ENCODE peak calls at places on chromosomes 4 and X, in ten cellular contexts. R is suprapubic skin, K is aorta, X is uterus, V is IMR-90, G is AG04450, L is mammary epithelial cell, O is right cardiac atrium, F is OCI-LY7, T is substantia nigra. I is an unnamed sample.

GRCh38 chr4:14920237-14920636 is 82.0 kb upstream of the CPEB2 start:
- DNase-seq in R (no peak), K (no peak), X (no peak), V (no peak), G (no peak), L (no peak), O (no peak), F (no peak), T (no peak), I (no peak)

GRCh38 chr4:178632415-178632814 is 1190.2 kb upstream of the AGA start:
- DNase-seq in R (no peak), K (no peak), X (no peak), V (no peak), G (no peak), L (no peak), O (no peak), F (no peak), T (no peak), I (no peak)

GRCh38 chr4:186485621-186486062 is 69.7 kb downstream of the MTNR1A start:
- DNase-seq in R (no peak), K (peak), X (peak), V (peak), G (no peak), L (peak), O (peak), F (no peak), T (peak), I (no peak)

GRCh38 chr4:11608992-11609391 is 180.3 kb upstream of the HS3ST1 start:
- DNase-seq in R (no peak), K (no peak), X (no peak), V (no peak), G (no peak), L (no peak), O (no peak), F (no peak), T (no peak), I (no peak)

GRCh38 chr4:17561195-17561909 is 15.6 kb upstream of the LAP3 start:
- DNase-seq in R (no peak), K (no peak), X (no peak), V (peak), G (no peak), L (peak), O (no peak), F (no peak), T (no peak), I (no peak)

GRCh38 chrX:16826207-16826606 is 39.9 kb downstream of the TXLNG start:
- DNase-seq in R (no peak), K (no peak), X (no peak), V (peak), G (no peak), L (peak), O (no peak), F (peak), T (no peak), I (no peak)

GRCh38 chrX:47513697-47514085 is 30.7 kb upstream of the ZNF41 start:
- DNase-seq in R (no peak), K (no peak), X (no peak), V (no peak), G (no peak), L (no peak), O (no peak), F (no peak), T (no peak), I (no peak)

GRCh38 chr4:86472377-86473019 is 112.6 kb upstream of the MAPK10 start:
- DNase-seq in R (no peak), K (no peak), X (no peak), V (no peak), G (no peak), L (no peak), O (no peak), F (no peak), T (no peak), I (no peak)

GRCh38 chr4:124090007-124090406 is 622.5 kb downstream of the ANKRD50 start:
- DNase-seq in R (no peak), K (no peak), X (no peak), V (no peak), G (no peak), L (no peak), O (peak), F (no peak), T (no peak), I (peak)

GRCh38 chr4:82745173-82745842 is 53.3 kb downstream of the SCD5 start:
- DNase-seq in R (no peak), K (no peak), X (no peak), V (peak), G (no peak), L (peak), O (no peak), F (no peak), T (no peak), I (no peak)

GRCh38 chr4:74961230-74961629 is 28.3 kb downstream of the PARM1 start:
- DNase-seq in R (no peak), K (no peak), X (no peak), V (no peak), G (no peak), L (no peak), O (no peak), F (no peak), T (no peak), I (no peak)

GRCh38 chrX:40146471-40147398 is 49.0 kb upstream of the BCOR start:
- DNase-seq in R (no peak), K (peak), X (peak), V (peak), G (no peak), L (no peak), O (peak), F (peak), T (peak), I (peak)

GRCh38 chr4:188930822-188931221 is 791.6 kb downstream of the TRIML1 start:
- DNase-seq in R (no peak), K (no peak), X (no peak), V (no peak), G (no peak), L (no peak), O (no peak), F (peak), T (no peak), I (no peak)

GRCh38 chrX:45769919-45770582 is 569.4 kb upstream of the DIPK2B start:
- DNase-seq in R (peak), K (peak), X (peak), V (peak), G (peak), L (peak), O (peak), F (no peak), T (peak), I (peak)

GRCh38 chr4:61507091-61507490 is 307.0 kb downstream of the ADGRL3 start:
- DNase-seq in R (no peak), K (no peak), X (no peak), V (no peak), G (no peak), L (no peak), O (no peak), F (no peak), T (no peak), I (no peak)

GRCh38 chrX:28590394-28590793 is 3.1 kb downstream of the IL1RAPL1 start:
- DNase-seq in R (no peak), K (no peak), X (no peak), V (peak), G (no peak), L (no peak), O (no peak), F (no peak), T (no peak), I (no peak)

GRCh38 chrX:150450519-150451177 is 87.5 kb downstream of the MAMLD1 start:
- DNase-seq in R (no peak), K (no peak), X (no peak), V (no peak), G (no peak), L (peak), O (no peak), F (no peak), T (no peak), I (no peak)

GRCh38 chr4:154779362-154779947 is 1.6 kb upstream of the RBM46 start:
- DNase-seq in R (no peak), K (no peak), X (no peak), V (peak), G (peak), L (peak), O (no peak), F (peak), T (no peak), I (no peak)

GRCh38 chr4:165537028-165537648 is 158.3 kb downstream of the CPE start:
- DNase-seq in R (no peak), K (no peak), X (no peak), V (peak), G (no peak), L (peak), O (no peak), F (peak), T (no peak), I (peak)

GRCh38 chrX:101749436-101749835 is 89.8 kb upstream of the ARMCX2 start:
- DNase-seq in R (no peak), K (no peak), X (no peak), V (no peak), G (no peak), L (no peak), O (no peak), F (no peak), T (no peak), I (no peak)

GRCh38 chr4:55947912-55948725 is 626 bp upstream of the CEP135 start:
- DNase-seq in R (no peak), K (no peak), X (no peak), V (peak), G (peak), L (peak), O (no peak), F (peak), T (no peak), I (no peak)

GRCh38 chrX:71366674-71367256 is 608 bp downstream of the TAF1 start:
- DNase-seq in R (no peak), K (no peak), X (peak), V (peak), G (no peak), L (peak), O (peak), F (peak), T (peak), I (peak)

GRCh38 chr4:83150563-83151330 is 36.2 kb upstream of the PLAC8 start:
- DNase-seq in R (no peak), K (no peak), X (peak), V (no peak), G (no peak), L (peak), O (no peak), F (no peak), T (no peak), I (no peak)

GRCh38 chr4:25441519-25442117 is 64.6 kb downstream of the ANAPC4 start:
- DNase-seq in R (peak), K (no peak), X (no peak), V (peak), G (peak), L (peak), O (peak), F (peak), T (peak), I (peak)

GRCh38 chr4:9762823-9763475 is 18.5 kb upstream of the DRD5 start:
- DNase-seq in R (no peak), K (no peak), X (peak), V (peak), G (peak), L (peak), O (no peak), F (peak), T (peak), I (no peak)

GRCh38 chr4:80173387-80173786 is 23.9 kb upstream of the PRDM8 start:
- DNase-seq in R (no peak), K (no peak), X (no peak), V (peak), G (no peak), L (peak), O (no peak), F (peak), T (no peak), I (no peak)

GRCh38 chrX:70479197-70479969 is 34.7 kb downstream of the DLG3 start:
- DNase-seq in R (no peak), K (no peak), X (no peak), V (peak), G (peak), L (peak), O (no peak), F (no peak), T (no peak), I (no peak)

GRCh38 chr4:53810643-53811042 is 219.4 kb upstream of the LNX1 start:
- DNase-seq in R (no peak), K (no peak), X (no peak), V (no peak), G (no peak), L (no peak), O (no peak), F (no peak), T (no peak), I (no peak)

GRCh38 chr4:121574618-121575017 is 122.2 kb downstream of the ANXA5 start:
- DNase-seq in R (no peak), K (no peak), X (no peak), V (no peak), G (no peak), L (no peak), O (no peak), F (no peak), T (no peak), I (no peak)

GRCh38 chrX:1027133-1027532 is 185.3 kb downstream of the CRLF2 start:
- DNase-seq in R (no peak), K (no peak), X (no peak), V (no peak), G (no peak), L (no peak), O (no peak), F (peak), T (no peak), I (no peak)

GRCh38 chr4:98474408-98474844 is 184.0 kb downstream of the TSPAN5 start:
- DNase-seq in R (no peak), K (no peak), X (no peak), V (peak), G (peak), L (peak), O (no peak), F (no peak), T (no peak), I (no peak)

GRCh38 chr4:89299153-89299789 is 8.3 kb downstream of the GPRIN3 start:
- DNase-seq in R (no peak), K (no peak), X (no peak), V (no peak), G (no peak), L (no peak), O (no peak), F (peak), T (no peak), I (no peak)
- H3K27ac ChIP-seq in R (no peak), K (no peak), X (no peak), V (no peak), G (no peak), L (no peak), O (peak), F (peak), T (no peak), I (peak)

GRCh38 chr4:148951346-148951745 is 509.1 kb upstream of the NR3C2 start:
- DNase-seq in R (no peak), K (no peak), X (no peak), V (peak), G (no peak), L (no peak), O (no peak), F (no peak), T (no peak), I (no peak)
- H3K27ac ChIP-seq in R (no peak), K (no peak), X (no peak), V (no peak), G (no peak), L (no peak), O (no peak), F (no peak), T (no peak), I (no peak)

DNA sequence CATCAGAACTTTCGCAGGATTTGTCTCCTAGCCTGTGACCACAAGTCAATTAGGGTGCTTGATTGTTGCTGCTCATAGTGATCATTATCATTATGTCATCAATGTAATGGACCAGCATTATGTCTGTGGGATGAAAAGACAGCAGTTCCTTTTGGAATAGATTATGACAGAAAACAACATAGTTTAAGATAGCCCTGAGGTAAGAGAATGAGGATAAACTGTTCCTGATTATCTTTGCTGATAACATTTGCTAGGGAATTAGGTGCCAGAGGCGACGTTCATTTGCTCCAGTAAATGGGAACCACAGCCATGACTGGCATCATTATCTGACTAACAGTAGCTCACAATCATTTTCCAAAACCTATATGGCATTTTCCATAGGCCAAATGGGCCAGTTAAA is 12.7 kb upstream of the THOC2 start:
- DNase-seq in R (no peak), K (no peak), X (no peak), V (no peak), G (no peak), L (no peak), O (no peak), F (no peak), T (no peak), I (no peak)
- H3K27ac ChIP-seq in R (no peak), K (no peak), X (no peak), V (no peak), G (no peak), L (no peak), O (no peak), F (no peak), T (no peak), I (no peak)

GRCh38 chrX:131724292-131724691 is 180.4 kb downstream of the OR13H1 start:
- DNase-seq in R (no peak), K (no peak), X (no peak), V (no peak), G (no peak), L (no peak), O (no peak), F (no peak), T (no peak), I (no peak)
- H3K27ac ChIP-seq in R (no peak), K (no peak), X (no peak), V (no peak), G (no peak), L (no peak), O (no peak), F (no peak), T (no peak), I (no peak)

DNA sequence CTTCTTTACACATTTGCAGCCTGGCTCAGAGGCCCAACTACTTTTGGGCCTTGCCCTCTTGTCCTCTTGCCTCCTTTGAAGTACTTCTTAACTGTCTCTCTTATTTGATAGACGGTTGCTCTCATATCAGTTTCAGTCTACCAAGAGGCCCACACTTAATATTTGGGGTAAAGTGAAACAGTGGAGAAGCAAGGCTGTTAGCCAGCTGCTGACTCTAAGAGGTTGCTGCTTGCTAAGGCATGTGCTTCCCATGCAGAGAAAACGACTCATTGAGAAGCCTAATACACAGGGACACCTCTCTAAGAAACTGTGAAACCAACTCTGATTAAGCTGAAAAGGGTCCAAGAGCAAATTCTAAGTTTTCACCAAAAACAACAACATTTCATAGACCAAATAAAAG is 94.6 kb downstream of the PPP3CA start:
- DNase-seq in R (no peak), K (no peak), X (no peak), V (peak), G (no peak), L (peak), O (peak), F (no peak), T (no peak), I (no peak)
- H3K27ac ChIP-seq in R (no peak), K (no peak), X (no peak), V (no peak), G (no peak), L (no peak), O (no peak), F (no peak), T (no peak), I (no peak)

I was measured in heart right ventricle.